ENCODE peak calls at places on chromosomes 6 and 20, in nine cellular contexts. X, Z, H, L, Q, B, C, I and K are unnamed samples.

GRCh38 chr20:46810442-46811327 is 84.0 kb upstream of the EYA2 start:
- DNase-seq in L (no peak), X (no peak), B (no peak), I (no peak), H (no peak), Z (no peak), Q (no peak), C (no peak), K (no peak)

GRCh38 chr6:38755207-38755606 is 40.1 kb downstream of the DNAH8 start:
- DNase-seq in Z (no peak), C (no peak), X (no peak), H (no peak), I (no peak), L (no peak), Q (no peak), B (no peak), K (no peak)

GRCh38 chr6:129872591-129872990 is 11.5 kb upstream of the TMEM244 start:
- DNase-seq in Z (no peak), B (no peak), Q (no peak), L (no peak), H (no peak), I (no peak), C (no peak), X (no peak), K (no peak)

GRCh38 chr6:133916650-133917151 is 27.8 kb downstream of the TCF21 start:
- DNase-seq in C (peak), X (peak), L (peak), B (peak), H (peak), I (peak), Q (peak), Z (peak), K (peak)

GRCh38 chr6:1701668-1702353 is 92.1 kb downstream of the FOXC1 start:
- DNase-seq in I (no peak), B (no peak), C (peak), H (no peak), Q (no peak), L (peak), Z (no peak), X (no peak), K (no peak)

GRCh38 chr20:41082306-41082705 is 53.7 kb downstream of the TOP1 start:
- DNase-seq in X (no peak), C (no peak), H (no peak), Q (no peak), Z (no peak), L (no peak), I (no peak), B (no peak), K (no peak)

GRCh38 chr6:152380351-152380767 is 256.8 kb downstream of the SYNE1 start:
- DNase-seq in Z (no peak), I (peak), L (no peak), B (no peak), Q (no peak), X (no peak), C (peak), H (no peak), K (no peak)

GRCh38 chr6:90383212-90383611 is 86.6 kb upstream of the BACH2 start:
- DNase-seq in H (peak), B (no peak), Z (no peak), L (no peak), Q (no peak), C (no peak), X (no peak), I (no peak), K (no peak)

GRCh38 chr6:106347219-106347618 is 13.3 kb upstream of the CRYBG1 start:
- DNase-seq in C (no peak), I (no peak), Z (no peak), B (no peak), Q (no peak), H (no peak), L (no peak), X (no peak), K (no peak)

GRCh38 chr6:28802417-28803336 is 121.1 kb downstream of the TRIM27 start:
- DNase-seq in X (no peak), Z (peak), Q (no peak), C (no peak), H (no peak), L (no peak), B (no peak), I (peak), K (no peak)

GRCh38 chr6:158819213-158819976 is at the start of gene EZR:
- DNase-seq in C (peak), B (peak), X (peak), Z (peak), L (peak), Q (peak), H (peak), I (peak), K (peak)

GRCh38 chr20:45685896-45686295 is 15.9 kb upstream of the WFDC11 start:
- DNase-seq in B (no peak), X (no peak), L (no peak), H (no peak), C (no peak), I (no peak), Q (no peak), Z (no peak), K (no peak)

GRCh38 chr6:107843400-107843799 is 19.3 kb upstream of the SCML4 start:
- DNase-seq in H (no peak), B (no peak), I (no peak), C (no peak), X (no peak), Z (peak), L (no peak), Q (no peak), K (no peak)

GRCh38 chr6:50821431-50822077 is 2.9 kb downstream of the TFAP2B start:
- DNase-seq in X (no peak), L (no peak), C (no peak), Q (no peak), Z (no peak), B (no peak), H (no peak), I (no peak), K (no peak)

GRCh38 chr6:34810936-34811632 is 19.2 kb downstream of the BLTP3A start:
- DNase-seq in B (no peak), Q (no peak), H (no peak), L (no peak), Z (peak), I (no peak), X (no peak), C (no peak), K (no peak)

GRCh38 chr20:60095456-60095855 is 137.2 kb downstream of the CDH26 start:
- DNase-seq in Q (no peak), X (no peak), L (no peak), H (no peak), B (no peak), Z (no peak), C (no peak), I (no peak), K (no peak)

GRCh38 chr6:102381203-102381602 is 987.7 kb downstream of the GRIK2 start:
- DNase-seq in C (no peak), X (no peak), I (no peak), Z (no peak), B (no peak), L (no peak), Q (no peak), H (no peak), K (no peak)